ENCODE peak calls at places on chromosomes 3 and 15, in four cellular contexts. T is HepG2, U is K562, F is A549. L is an unnamed sample.
A peak's percentile ranks its signal among the peaks of the same experiment; 100 is the strongest.

GRCh38 chr3:16301490-16301889 is 36.5 kb downstream of the OXNAD1 start:
- DNase-seq in T (no peak), F (no peak), U (no peak), L (no peak)

GRCh38 chr3:127750226-127751031 is 71.9 kb downstream of the MGLL start:
- DNase-seq in U (no peak), T (no peak), F (no peak), L (no peak)

GRCh38 chr15:45640610-45641009 is 5.8 kb downstream of the SQOR start:
- DNase-seq in U (no peak), F (peak; percentile 72), T (peak; percentile 55), L (no peak)

GRCh38 chr3:128397484-128397883 is 69.2 kb downstream of the DNAJB8 start:
- DNase-seq in F (no peak), T (no peak), U (no peak), L (no peak)

GRCh38 chr3:59469948-59470723 is 420.3 kb upstream of the CFAP20DC start:
- DNase-seq in F (no peak), T (no peak), U (no peak), L (no peak)

GRCh38 chr3:128317101-128317697 is 149.5 kb downstream of the DNAJB8 start:
- DNase-seq in T (no peak), F (no peak), U (no peak), L (peak; percentile 22)

GRCh38 chr15:23801881-23802280 is 114.8 kb upstream of the NDN start:
- DNase-seq in U (no peak), F (no peak), T (no peak), L (no peak)

GRCh38 chr3:30455840-30456239 is 150.6 kb upstream of the TGFBR2 start:
- DNase-seq in F (no peak), U (no peak), T (no peak), L (no peak)

GRCh38 chr3:188659444-188660100 is 505.6 kb downstream of the LPP start:
- DNase-seq in T (no peak), U (no peak), F (no peak), L (no peak)

GRCh38 chr3:58524326-58524888 is 12.6 kb downstream of the ACOX2 start:
- DNase-seq in T (no peak), F (no peak), U (no peak), L (no peak)

GRCh38 chr3:16151109-16151508 is 23.4 kb upstream of the GALNT15 start:
- DNase-seq in F (peak; percentile 19), U (no peak), T (no peak), L (no peak)

GRCh38 chr3:134769469-134769868 is 25.6 kb upstream of the EPHB1 start:
- DNase-seq in U (no peak), T (no peak), F (no peak), L (no peak)

GRCh38 chr3:50657816-50658215 is 16.9 kb upstream of the DOCK3 start:
- DNase-seq in U (no peak), F (no peak), T (no peak), L (no peak)

GRCh38 chr3:29297998-29298397 is 17.1 kb downstream of the RBMS3 start:
- DNase-seq in F (no peak), U (no peak), T (no peak), L (no peak)

GRCh38 chr3:49021213-49021812 is 608 bp upstream of the NDUFAF3 start:
- DNase-seq in U (no peak), T (peak; percentile 95), F (peak; percentile 96), L (peak; percentile 94)

GRCh38 chr3:175075269-175075668 is 216.1 kb downstream of the NAALADL2 start:
- DNase-seq in U (no peak), F (no peak), T (no peak), L (no peak)

GRCh38 chr15:89543389-89543788 is 31.9 kb upstream of the TICRR start:
- DNase-seq in T (no peak), F (peak; percentile 28), U (no peak), L (no peak)

GRCh38 chr15:66401130-66402021 is 14.7 kb downstream of the MAP2K1 start:
- DNase-seq in F (peak; percentile 45), T (no peak), U (no peak), L (no peak)

GRCh38 chr3:115146418-115147328 is at the start of gene ZBTB20:
- DNase-seq in F (peak; percentile 80), T (peak; percentile 12), U (peak; percentile 64), L (peak; percentile 13)

GRCh38 chr3:194051554-194052175 is 84.3 kb upstream of the HES1 start:
- DNase-seq in F (no peak), T (no peak), U (no peak), L (no peak)

GRCh38 chr15:90742082-90742481 is 24.9 kb downstream of the BLM start:
- DNase-seq in U (peak; percentile 19), T (no peak), F (no peak), L (no peak)

GRCh38 chr3:168794427-168794826 is 698.7 kb upstream of the GOLIM4 start:
- DNase-seq in U (no peak), F (no peak), T (no peak), L (no peak)

GRCh38 chr3:78905700-78906099 is 862.1 kb downstream of the ROBO1 start:
- DNase-seq in U (no peak), T (no peak), F (no peak), L (no peak)

GRCh38 chr3:14416453-14416852 is 14.0 kb downstream of the SLC6A6 start:
- DNase-seq in U (no peak), T (no peak), F (no peak), L (no peak)

GRCh38 chr3:150890320-150890719 is 14.9 kb downstream of the MINDY4B start:
- DNase-seq in F (no peak), U (no peak), T (no peak), L (no peak)

GRCh38 chr3:169787120-169787519 is 13.9 kb downstream of the MYNN start:
- DNase-seq in F (no peak), T (no peak), U (no peak), L (no peak)

GRCh38 chr3:57706462-57706861 is 13.6 kb upstream of the DENND6A start:
- DNase-seq in U (no peak), T (no peak), F (peak; percentile 72), L (no peak)

GRCh38 chr15:31975446-31976229 is 54.7 kb upstream of the CHRNA7 start:
- DNase-seq in U (no peak), F (peak; percentile 40), T (no peak), L (no peak)

GRCh38 chr15:78085928-78086327 is 6.4 kb upstream of the SH2D7 start:
- DNase-seq in U (no peak), T (no peak), F (no peak), L (no peak)

GRCh38 chr15:74783072-74783807 is 1.4 kb downstream of the CSK start:
- DNase-seq in U (peak; percentile 52), F (no peak), T (no peak), L (no peak)

GRCh38 chr3:143040264-143040879 is 39.0 kb downstream of the U2SURP start:
- DNase-seq in T (no peak), U (no peak), F (peak; percentile 52), L (no peak)

GRCh38 chr3:65952842-65953241 is 85.9 kb downstream of the MAGI1 start:
- DNase-seq in U (no peak), T (no peak), F (no peak), L (no peak)

GRCh38 chr3:65953301-65953812 is 85.4 kb downstream of the MAGI1 start:
- DNase-seq in U (no peak), F (no peak), T (peak; percentile 84), L (peak; percentile 57)

GRCh38 chr3:65953881-65954733 is 84.6 kb downstream of the MAGI1 start:
- DNase-seq in F (peak; percentile 19), T (peak; percentile 89), U (no peak), L (no peak)

GRCh38 chr3:65950340-65951326 is 88.1 kb downstream of the MAGI1 start:
- DNase-seq in U (no peak), F (no peak), T (no peak), L (peak; percentile 47)

GRCh38 chr3:65951836-65952505 is 86.7 kb downstream of the MAGI1 start:
- DNase-seq in U (no peak), F (no peak), T (peak; percentile 74), L (no peak)
- TF ChIP-seq RNF2 in U (no peak), F (no peak), T (no peak), L (no peak)

GRCh38 chr3:44355634-44356033 is 17.1 kb downstream of the TCAIM start:
- DNase-seq in U (peak; percentile 23), T (peak; percentile 9), F (no peak), L (no peak)
- TF ChIP-seq RNF2 in U (no peak), T (no peak), F (no peak), L (no peak)

DNA sequence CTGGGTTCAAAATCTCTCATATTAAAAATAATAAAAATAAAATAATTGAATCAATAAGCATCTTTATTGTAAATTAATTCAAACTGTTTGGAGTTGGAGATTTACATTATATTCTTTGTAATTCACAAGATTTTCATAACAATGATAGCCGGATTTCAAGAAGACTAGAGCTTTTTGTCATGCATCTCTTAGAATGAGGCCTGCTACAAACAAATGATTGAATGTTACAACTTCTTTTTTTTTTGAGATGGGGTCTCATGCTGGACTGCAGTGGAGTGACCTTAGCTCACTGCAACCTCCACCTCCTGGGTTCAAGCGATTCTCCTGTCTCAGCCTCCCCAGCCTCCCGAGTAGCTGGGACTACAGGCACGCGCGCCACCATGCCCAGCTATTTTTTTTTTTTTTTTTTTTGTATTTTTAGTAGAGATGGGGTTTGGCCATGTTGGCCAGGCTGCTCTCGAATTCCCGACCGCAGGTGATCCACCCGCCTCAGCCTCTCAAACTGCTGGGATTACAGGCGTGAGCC is 3.5 kb downstream of the SLTM start:
- DNase-seq in F (no peak), T (no peak), U (no peak), L (no peak)
- TF ChIP-seq RNF2 in F (no peak), T (no peak), U (no peak), L (no peak)

DNA sequence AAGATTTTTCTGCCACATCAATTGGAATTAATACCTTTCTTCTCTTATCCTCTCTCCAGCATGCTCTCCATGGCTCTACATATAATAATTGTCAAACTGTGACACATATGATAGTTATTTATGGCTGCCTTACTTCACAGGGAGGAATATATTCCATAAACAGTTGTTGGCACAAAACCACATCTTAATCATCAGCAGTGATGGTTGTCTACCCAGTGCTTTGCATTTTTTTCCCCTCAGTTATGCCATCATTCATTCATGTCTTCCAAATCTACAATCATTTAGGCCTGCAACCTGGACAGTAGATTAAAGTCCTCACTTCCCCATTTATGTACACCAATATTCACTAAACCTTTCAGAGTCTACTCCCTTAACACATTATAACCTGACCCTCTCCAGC is 107.7 kb downstream of the THRB start:
- DNase-seq in U (no peak), T (no peak), F (no peak), L (no peak)
- TF ChIP-seq RNF2 in U (no peak), T (no peak), F (no peak), L (no peak)

GRCh38 chr15:95682129-95682528 is 648.4 kb upstream of the NR2F2 start:
- DNase-seq in U (no peak), T (no peak), F (no peak), L (no peak)
- TF ChIP-seq RNF2 in U (no peak), T (no peak), F (no peak), L (no peak)

GRCh38 chr3:185594073-185594472 is 8.0 kb downstream of the SENP2 start:
- DNase-seq in F (no peak), T (no peak), U (no peak), L (no peak)

DNA sequence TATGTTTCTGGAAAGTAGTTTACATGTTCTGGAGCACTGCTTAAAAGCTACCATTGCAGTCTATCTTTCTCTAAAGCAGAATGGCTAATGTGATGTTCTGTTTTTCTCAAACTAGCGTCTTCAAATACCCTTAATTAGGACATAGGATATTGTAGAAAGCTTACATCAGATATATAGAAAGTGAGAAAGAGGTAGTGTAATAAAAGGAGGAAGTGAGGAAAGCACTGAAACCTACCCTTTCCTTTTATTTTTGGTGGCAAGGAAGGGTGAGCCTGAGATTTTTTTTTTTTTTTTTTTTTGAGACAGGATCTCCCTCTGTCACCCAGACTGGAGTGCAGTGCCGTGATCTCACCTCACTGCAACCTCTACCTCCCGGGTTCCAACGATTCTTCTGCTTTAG is 9.4 kb downstream of the SENP2 start:
- DNase-seq in T (no peak), F (no peak), U (no peak), L (no peak)
- TF ChIP-seq RNF2 in T (no peak), F (no peak), U (no peak), L (no peak)

GRCh38 chr3:126679318-126679751 is 24.4 kb upstream of the TXNRD3 start:
- DNase-seq in U (peak; percentile 70), T (peak; percentile 59), F (peak; percentile 70), L (peak; percentile 79)
- TF ChIP-seq RNF2 in U (no peak), T (no peak), F (no peak), L (no peak)

L was measured in H1.